ENCODE peak calls at places on chromosome 22, in nine cellular contexts. Z, K, N, G, J, C, E, H and I are unnamed samples.

GRCh38 chr22:20014526-20015186 is 2.0 kb downstream of the ARVCF start:
- DNase-seq in K (no peak), C (no peak), H (no peak), E (no peak), Z (no peak), J (no peak), N (no peak), G (no peak), I (no peak)

GRCh38 chr22:42611076-42611475 is 3.6 kb downstream of the POLDIP3 start:
- DNase-seq in N (no peak), Z (no peak), E (no peak), G (no peak), K (peak), C (no peak), H (no peak), J (no peak), I (no peak)

GRCh38 chr22:30910358-30910757 is 58.2 kb downstream of the MORC2 start:
- DNase-seq in K (no peak), Z (peak), G (no peak), H (no peak), J (no peak), E (no peak), N (no peak), C (no peak), I (no peak)

GRCh38 chr22:21621891-21622623 is 7.8 kb downstream of the YDJC start:
- DNase-seq in C (no peak), K (no peak), N (no peak), E (no peak), J (no peak), H (no peak), G (no peak), Z (no peak), I (no peak)

GRCh38 chr22:50599816-50600454 is 658 bp upstream of the MAPK8IP2 start:
- DNase-seq in C (no peak), J (peak), N (peak), G (no peak), K (peak), Z (peak), H (no peak), E (peak), I (peak)

GRCh38 chr22:26845016-26845728 is 187.8 kb downstream of the MIAT start:
- DNase-seq in J (no peak), C (no peak), H (no peak), Z (no peak), N (no peak), E (no peak), K (no peak), G (no peak), I (peak)

GRCh38 chr22:11307996-11308395 is 4220.0 kb upstream of the OR11H1 start:
- DNase-seq in C (no peak), J (no peak), N (no peak), K (no peak), E (no peak), Z (no peak), H (no peak), G (no peak), I (no peak)

GRCh38 chr22:26168934-26169311 is 339 bp upstream of the SEZ6L start:
- DNase-seq in H (no peak), E (no peak), C (no peak), N (no peak), K (no peak), G (no peak), J (no peak), Z (no peak), I (no peak)

GRCh38 chr22:43509337-43509736 is 97.5 kb downstream of the MPPED1 start:
- DNase-seq in Z (no peak), E (no peak), C (no peak), K (no peak), G (no peak), J (no peak), N (no peak), H (no peak), I (no peak)

GRCh38 chr22:23796461-23796860 is 9.7 kb downstream of the SMARCB1 start:
- DNase-seq in H (no peak), K (no peak), E (no peak), N (no peak), C (no peak), J (no peak), Z (no peak), G (no peak), I (no peak)

GRCh38 chr22:49294656-49295464 is 532.8 kb downstream of the BRD1 start:
- DNase-seq in Z (no peak), H (no peak), K (no peak), E (peak), G (no peak), C (no peak), N (no peak), J (no peak), I (no peak)

GRCh38 chr22:50525991-50526848 is 822 bp upstream of the SCO2 start:
- DNase-seq in J (peak), C (peak), K (peak), G (no peak), N (peak), H (no peak), Z (peak), E (peak), I (peak)

GRCh38 chr22:24033731-24034130 is 22.6 kb downstream of the CABIN1 start:
- DNase-seq in N (no peak), J (no peak), E (no peak), H (no peak), C (no peak), K (no peak), G (no peak), Z (no peak), I (no peak)

GRCh38 chr22:35212020-35212419 is 45.3 kb upstream of the HMGXB4 start:
- DNase-seq in K (no peak), H (no peak), E (peak), J (no peak), Z (no peak), N (no peak), C (no peak), G (peak), I (peak)

GRCh38 chr22:30717331-30717921 is 22.8 kb downstream of the OSBP2 start:
- DNase-seq in G (peak), N (no peak), C (no peak), Z (no peak), H (peak), E (peak), J (no peak), K (peak), I (peak)

GRCh38 chr22:48644108-48644507 is 1183.6 kb downstream of the BRD1 start:
- DNase-seq in G (no peak), H (no peak), Z (no peak), C (no peak), J (peak), N (no peak), K (no peak), E (no peak), I (no peak)

GRCh38 chr22:49208768-49209252 is 618.9 kb downstream of the BRD1 start:
- DNase-seq in Z (peak), H (no peak), C (peak), N (peak), G (no peak), J (peak), E (peak), K (no peak), I (no peak)

GRCh38 chr22:36409911-36410756 is 22.4 kb upstream of the MYH9 start:
- DNase-seq in E (peak), J (peak), K (peak), H (no peak), N (peak), C (peak), G (no peak), Z (peak), I (peak)

GRCh38 chr22:44180706-44181032 is at the start of gene PARVG:
- DNase-seq in G (no peak), K (peak), C (peak), J (peak), N (no peak), Z (peak), E (no peak), H (no peak), I (peak)

GRCh38 chr22:24429411-24430365 is 2.3 kb downstream of the ADORA2A start:
- DNase-seq in C (peak), H (no peak), K (peak), E (peak), G (no peak), N (no peak), J (no peak), Z (peak), I (peak)

GRCh38 chr22:42194953-42195352 is 64.3 kb upstream of the CYP2D6 start:
- DNase-seq in Z (no peak), C (no peak), G (no peak), N (no peak), K (peak), H (no peak), E (no peak), J (no peak), I (no peak)

GRCh38 chr22:30044369-30044768 is 35.9 kb upstream of the HORMAD2 start:
- DNase-seq in G (peak), J (no peak), C (no peak), Z (peak), E (peak), K (peak), H (peak), N (no peak), I (peak)

DNA sequence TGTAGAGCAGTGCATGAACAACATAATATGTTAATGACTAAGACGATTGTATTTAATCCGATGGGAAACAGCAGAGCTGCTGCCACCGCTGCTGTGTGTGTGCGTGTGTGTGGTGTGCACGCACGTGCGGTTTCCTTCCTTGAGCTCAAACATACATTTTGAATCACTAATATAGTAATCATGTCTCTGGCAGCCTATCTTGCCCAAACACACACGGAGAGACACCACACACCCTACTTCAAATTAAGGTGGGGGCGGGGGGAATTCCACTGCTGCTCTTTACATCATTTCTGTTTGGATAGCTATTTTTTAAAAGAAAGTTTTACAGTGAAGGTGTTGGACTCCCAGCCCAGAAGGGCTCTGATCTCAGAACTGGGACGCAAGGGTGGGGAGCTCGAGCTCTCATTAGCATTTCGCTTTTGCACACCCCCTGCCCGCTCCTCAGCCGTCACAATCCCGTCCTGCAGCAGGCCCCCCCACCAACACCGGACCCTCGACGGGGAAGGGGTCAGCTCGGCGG is 648 bp upstream of the FAM83F start:
- DNase-seq in J (no peak), N (no peak), H (no peak), C (no peak), G (no peak), Z (no peak), E (no peak), K (peak), I (no peak)
- H3K4me3 ChIP-seq in J (no peak), N (peak), H (no peak), C (no peak), G (no peak), Z (no peak), E (no peak), K (peak), I (no peak)

DNA sequence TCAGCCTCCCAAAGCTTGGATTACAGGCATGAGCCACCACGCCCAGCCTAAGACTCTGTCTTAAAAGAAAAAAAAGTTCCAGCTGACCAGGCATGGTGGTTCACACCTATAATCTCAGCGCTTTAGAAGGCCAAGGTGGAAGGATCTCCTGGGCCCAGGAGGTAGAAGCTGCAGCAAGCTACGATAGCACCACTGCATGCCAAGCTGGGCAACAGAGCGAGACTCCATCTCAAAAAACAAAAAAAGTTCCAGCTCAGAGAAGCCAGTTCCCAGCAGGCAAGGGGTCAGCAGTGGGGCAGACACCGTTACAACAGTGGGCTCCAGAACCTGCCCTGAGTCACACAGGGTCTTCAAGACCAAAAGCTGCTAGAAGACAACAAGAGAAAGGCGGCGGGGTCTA is 3.3 kb downstream of the TMEM184B start:
- DNase-seq in K (no peak), E (no peak), H (no peak), C (no peak), N (no peak), Z (no peak), J (no peak), G (no peak), I (no peak)
- H3K4me3 ChIP-seq in K (no peak), E (no peak), H (no peak), C (no peak), N (no peak), Z (no peak), J (no peak), G (no peak), I (no peak)

DNA sequence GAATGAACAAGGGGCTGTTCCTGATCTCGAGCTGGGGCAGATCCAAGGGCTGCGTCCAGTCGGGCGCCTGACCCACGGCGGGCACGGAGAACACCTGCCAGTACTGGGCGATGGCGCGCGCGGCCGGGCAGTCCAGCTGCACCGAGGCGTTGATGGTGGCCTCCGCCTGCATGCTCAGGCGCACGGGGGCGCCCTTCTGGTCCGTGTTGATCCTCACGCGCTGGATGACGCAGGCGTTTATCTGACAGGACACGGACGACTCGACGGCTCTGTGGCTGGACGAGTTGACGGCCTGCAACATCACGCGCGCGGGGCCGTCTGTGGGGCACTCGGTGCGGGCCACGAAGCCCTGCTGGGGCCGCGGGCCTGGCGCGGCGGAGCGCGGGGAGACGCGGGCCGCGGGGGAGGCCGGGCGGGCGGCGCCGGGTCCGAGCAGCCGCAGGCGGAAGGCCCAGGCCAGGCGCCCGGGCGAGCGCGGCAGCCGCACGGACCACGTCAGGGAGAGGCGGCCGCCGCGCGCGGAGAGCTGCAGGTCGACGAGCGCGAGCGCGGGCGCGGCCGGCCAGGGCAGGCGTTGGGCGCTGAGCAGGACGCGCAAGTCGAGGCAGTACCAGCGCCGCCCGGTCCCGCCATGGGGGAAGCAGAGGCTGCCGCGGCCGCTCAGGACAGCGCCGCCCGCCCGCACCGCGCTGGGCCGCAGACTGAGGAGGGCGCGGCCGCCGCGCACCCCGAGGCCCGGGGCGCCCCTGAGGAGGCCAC is 515 bp downstream of the PKDREJ start:
- DNase-seq in C (no peak), H (no peak), K (peak), G (no peak), J (peak), E (peak), Z (peak), N (no peak), I (peak)
- H3K4me3 ChIP-seq in C (no peak), H (no peak), K (no peak), G (no peak), J (no peak), E (no peak), Z (no peak), N (peak), I (no peak)

DNA sequence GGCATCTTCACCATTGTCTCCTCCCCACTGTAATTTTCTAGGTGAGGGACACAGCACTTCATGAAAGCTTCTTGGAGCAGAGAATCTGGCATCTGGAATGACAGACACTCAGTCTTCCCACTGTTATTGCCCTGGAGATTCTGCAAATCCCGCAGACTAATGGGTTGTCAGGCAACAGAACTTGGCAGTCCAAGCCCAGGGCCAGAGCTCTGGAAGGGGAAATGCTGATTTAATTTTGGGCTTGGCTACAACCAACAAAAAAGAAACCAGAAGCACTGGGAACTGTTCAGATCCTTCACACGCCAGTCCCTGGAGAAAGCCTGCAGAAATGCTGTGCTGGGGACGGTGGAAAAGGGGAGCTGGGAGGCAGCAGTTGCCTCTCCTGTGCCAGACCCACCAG is 71.5 kb upstream of the BID start:
- DNase-seq in N (no peak), H (no peak), Z (no peak), C (no peak), E (no peak), K (no peak), J (no peak), G (no peak), I (no peak)
- H3K4me3 ChIP-seq in N (no peak), H (no peak), Z (no peak), C (no peak), E (no peak), K (no peak), J (no peak), G (no peak), I (no peak)